ENCODE peak calls at places on chromosomes 1 and 21, in four cellular contexts. B, M, Y and W are unnamed samples.

GRCh38 chr1:27306892-27307850 is 14.8 kb upstream of the TMEM222 start:
- DNase-seq in Y (no peak), B (no peak), M (no peak), W (no peak)

GRCh38 chr1:221457706-221458429 is 284.0 kb downstream of the DUSP10 start:
- DNase-seq in Y (no peak), M (no peak), B (no peak), W (no peak)

GRCh38 chr1:61588736-61589381 is 136.1 kb downstream of the TM2D1 start:
- DNase-seq in Y (peak), M (peak), B (peak), W (peak)

GRCh38 chr21:17602874-17603273 is 9.8 kb downstream of the BTG3 start:
- DNase-seq in M (no peak), B (no peak), Y (no peak), W (no peak)

GRCh38 chr1:59761440-59761839 is 53.3 kb upstream of the HOOK1 start:
- DNase-seq in B (no peak), M (no peak), Y (no peak), W (no peak)

GRCh38 chr1:231106347-231106746 is 55.5 kb upstream of the TRIM67 start:
- DNase-seq in B (no peak), Y (no peak), M (no peak), W (no peak)

GRCh38 chr1:184160942-184161698 is 109.6 kb downstream of the TSEN15 start:
- DNase-seq in Y (no peak), M (no peak), B (peak), W (no peak)

GRCh38 chr1:4053160-4053748 is 153.2 kb upstream of the C1orf174 start:
- DNase-seq in B (no peak), Y (no peak), M (no peak), W (no peak)

GRCh38 chr1:245386321-245387002 is 231.7 kb downstream of the KIF26B start:
- DNase-seq in Y (no peak), B (no peak), M (no peak), W (no peak)

GRCh38 chr1:15236226-15237145 is 10.5 kb upstream of the FHAD1 start:
- DNase-seq in B (no peak), Y (no peak), M (no peak), W (no peak)

GRCh38 chr1:147756336-147756735 is 4.1 kb downstream of the GJA5 start:
- DNase-seq in B (no peak), Y (no peak), M (no peak), W (no peak)

GRCh38 chr1:187067160-187067559 is 238.4 kb downstream of the PLA2G4A start:
- DNase-seq in B (no peak), M (no peak), Y (no peak), W (no peak)

GRCh38 chr1:229130028-229130668 is 140.8 kb upstream of the RAB4A start:
- DNase-seq in B (no peak), Y (no peak), M (no peak), W (no peak)

GRCh38 chr1:198676253-198676652 is 37.4 kb downstream of the PTPRC start:
- DNase-seq in B (no peak), Y (no peak), M (no peak), W (no peak)

GRCh38 chr1:231919269-231919886 is 292.8 kb downstream of the DISC1 start:
- DNase-seq in M (no peak), Y (no peak), B (no peak), W (no peak)

GRCh38 chr1:47561523-47562007 is 123.7 kb downstream of the FOXD2 start:
- DNase-seq in M (no peak), Y (no peak), B (no peak), W (no peak)

GRCh38 chr1:53638641-53639035 is 100.3 kb downstream of the GLIS1 start:
- DNase-seq in M (no peak), Y (no peak), B (no peak), W (no peak)

GRCh38 chr1:32240140-32240951 is 6.7 kb upstream of the FAM167B start:
- DNase-seq in Y (peak), M (peak), B (peak), W (peak)

GRCh38 chr1:117894078-117894477 is 35.3 kb downstream of the GDAP2 start:
- DNase-seq in Y (no peak), M (no peak), B (no peak), W (no peak)